ENCODE peak calls at places on chromosomes 5 and 9, in six cellular contexts. One of them, this sample, is unnamed.
A peak's percentile ranks its signal among the peaks of the same experiment; 100 is the strongest.

GRCh38 chr5:119032653-119033052 is 38.2 kb upstream of the DMXL1 start:
- DNase-seq in adrenal gland: no peak
- DNase-seq in stimulated activated CD4-positive, alpha-beta T cell treated with anti-CD3 and anti-CD28 coated beads, Interleukin-1b, Interleukin-23, amount 100 ng/mL, for 4 hours: no peak
- DNase-seq in activated CD8-positive, alpha-beta memory T cell treated with anti-CD3 and anti-CD28 coated beads for 4 hours: no peak
- DNase-seq in AG10803: no peak
- DNase-seq in bronchial epithelial cell: no peak
- DNase-seq in this sample: no peak

GRCh38 chr5:3320317-3320865 is 275.2 kb upstream of the IRX1 start:
- DNase-seq in adrenal gland: no peak
- DNase-seq in stimulated activated CD4-positive, alpha-beta T cell treated with anti-CD3 and anti-CD28 coated beads, Interleukin-1b, Interleukin-23, amount 100 ng/mL, for 4 hours: no peak
- DNase-seq in activated CD8-positive, alpha-beta memory T cell treated with anti-CD3 and anti-CD28 coated beads for 4 hours: no peak
- DNase-seq in AG10803: peak; percentile 16
- DNase-seq in bronchial epithelial cell: no peak
- DNase-seq in this sample: peak; percentile 84

GRCh38 chr9:27333241-27334052 is 36.5 kb upstream of the EQTN start:
- DNase-seq in adrenal gland: peak; percentile 72
- DNase-seq in stimulated activated CD4-positive, alpha-beta T cell treated with anti-CD3 and anti-CD28 coated beads, Interleukin-1b, Interleukin-23, amount 100 ng/mL, for 4 hours: peak; percentile 12
- DNase-seq in activated CD8-positive, alpha-beta memory T cell treated with anti-CD3 and anti-CD28 coated beads for 4 hours: no peak
- DNase-seq in AG10803: peak; percentile 83
- DNase-seq in bronchial epithelial cell: peak; percentile 72
- DNase-seq in this sample: peak; percentile 70

GRCh38 chr9:4902135-4902475 is 83.0 kb upstream of the JAK2 start:
- DNase-seq in adrenal gland: no peak
- DNase-seq in stimulated activated CD4-positive, alpha-beta T cell treated with anti-CD3 and anti-CD28 coated beads, Interleukin-1b, Interleukin-23, amount 100 ng/mL, for 4 hours: no peak
- DNase-seq in activated CD8-positive, alpha-beta memory T cell treated with anti-CD3 and anti-CD28 coated beads for 4 hours: no peak
- DNase-seq in AG10803: no peak
- DNase-seq in bronchial epithelial cell: no peak
- DNase-seq in this sample: no peak

GRCh38 chr5:42631241-42631640 is 125.4 kb upstream of the CCDC152 start:
- DNase-seq in adrenal gland: no peak
- DNase-seq in stimulated activated CD4-positive, alpha-beta T cell treated with anti-CD3 and anti-CD28 coated beads, Interleukin-1b, Interleukin-23, amount 100 ng/mL, for 4 hours: no peak
- DNase-seq in activated CD8-positive, alpha-beta memory T cell treated with anti-CD3 and anti-CD28 coated beads for 4 hours: no peak
- DNase-seq in AG10803: no peak
- DNase-seq in bronchial epithelial cell: no peak
- DNase-seq in this sample: no peak

GRCh38 chr5:127101533-127101932 is 28.2 kb upstream of the C5orf63 start:
- DNase-seq in adrenal gland: no peak
- DNase-seq in stimulated activated CD4-positive, alpha-beta T cell treated with anti-CD3 and anti-CD28 coated beads, Interleukin-1b, Interleukin-23, amount 100 ng/mL, for 4 hours: no peak
- DNase-seq in activated CD8-positive, alpha-beta memory T cell treated with anti-CD3 and anti-CD28 coated beads for 4 hours: no peak
- DNase-seq in AG10803: no peak
- DNase-seq in bronchial epithelial cell: peak; percentile 33
- DNase-seq in this sample: no peak

GRCh38 chr5:1235379-1235778 is 10.2 kb downstream of the SLC6A18 start:
- DNase-seq in adrenal gland: no peak
- DNase-seq in stimulated activated CD4-positive, alpha-beta T cell treated with anti-CD3 and anti-CD28 coated beads, Interleukin-1b, Interleukin-23, amount 100 ng/mL, for 4 hours: no peak
- DNase-seq in activated CD8-positive, alpha-beta memory T cell treated with anti-CD3 and anti-CD28 coated beads for 4 hours: no peak
- DNase-seq in AG10803: no peak
- DNase-seq in bronchial epithelial cell: no peak
- DNase-seq in this sample: no peak

GRCh38 chr5:9151671-9152427 is 394.0 kb downstream of the SEMA5A start:
- DNase-seq in adrenal gland: no peak
- DNase-seq in stimulated activated CD4-positive, alpha-beta T cell treated with anti-CD3 and anti-CD28 coated beads, Interleukin-1b, Interleukin-23, amount 100 ng/mL, for 4 hours: no peak
- DNase-seq in activated CD8-positive, alpha-beta memory T cell treated with anti-CD3 and anti-CD28 coated beads for 4 hours: no peak
- DNase-seq in AG10803: no peak
- DNase-seq in bronchial epithelial cell: no peak
- DNase-seq in this sample: no peak

GRCh38 chr9:6271508-6272228 is 56.1 kb downstream of the IL33 start:
- DNase-seq in adrenal gland: no peak
- DNase-seq in stimulated activated CD4-positive, alpha-beta T cell treated with anti-CD3 and anti-CD28 coated beads, Interleukin-1b, Interleukin-23, amount 100 ng/mL, for 4 hours: no peak
- DNase-seq in activated CD8-positive, alpha-beta memory T cell treated with anti-CD3 and anti-CD28 coated beads for 4 hours: no peak
- DNase-seq in AG10803: no peak
- DNase-seq in bronchial epithelial cell: no peak
- DNase-seq in this sample: no peak

GRCh38 chr5:97002983-97003382 is 67.1 kb downstream of the LNPEP start:
- DNase-seq in adrenal gland: no peak
- DNase-seq in stimulated activated CD4-positive, alpha-beta T cell treated with anti-CD3 and anti-CD28 coated beads, Interleukin-1b, Interleukin-23, amount 100 ng/mL, for 4 hours: no peak
- DNase-seq in activated CD8-positive, alpha-beta memory T cell treated with anti-CD3 and anti-CD28 coated beads for 4 hours: no peak
- DNase-seq in AG10803: no peak
- DNase-seq in bronchial epithelial cell: no peak
- DNase-seq in this sample: peak; percentile 20

GRCh38 chr9:841371-842209 is at the start of gene DMRT1:
- DNase-seq in adrenal gland: no peak
- DNase-seq in stimulated activated CD4-positive, alpha-beta T cell treated with anti-CD3 and anti-CD28 coated beads, Interleukin-1b, Interleukin-23, amount 100 ng/mL, for 4 hours: no peak
- DNase-seq in activated CD8-positive, alpha-beta memory T cell treated with anti-CD3 and anti-CD28 coated beads for 4 hours: no peak
- DNase-seq in AG10803: no peak
- DNase-seq in bronchial epithelial cell: no peak
- DNase-seq in this sample: no peak

GRCh38 chr9:127053057-127053821 is 69.2 kb downstream of the ANGPTL2 start:
- DNase-seq in adrenal gland: peak; percentile 12
- DNase-seq in stimulated activated CD4-positive, alpha-beta T cell treated with anti-CD3 and anti-CD28 coated beads, Interleukin-1b, Interleukin-23, amount 100 ng/mL, for 4 hours: no peak
- DNase-seq in activated CD8-positive, alpha-beta memory T cell treated with anti-CD3 and anti-CD28 coated beads for 4 hours: no peak
- DNase-seq in AG10803: no peak
- DNase-seq in bronchial epithelial cell: no peak
- DNase-seq in this sample: no peak

GRCh38 chr9:129567842-129568559 is 52.9 kb downstream of the C9orf50 start:
- DNase-seq in adrenal gland: peak; percentile 51
- DNase-seq in stimulated activated CD4-positive, alpha-beta T cell treated with anti-CD3 and anti-CD28 coated beads, Interleukin-1b, Interleukin-23, amount 100 ng/mL, for 4 hours: no peak
- DNase-seq in activated CD8-positive, alpha-beta memory T cell treated with anti-CD3 and anti-CD28 coated beads for 4 hours: no peak
- DNase-seq in AG10803: peak; percentile 75
- DNase-seq in bronchial epithelial cell: peak; percentile 39
- DNase-seq in this sample: peak; percentile 74

GRCh38 chr5:28707706-28708105 is 1669.3 kb upstream of the CDH9 start:
- DNase-seq in adrenal gland: no peak
- DNase-seq in stimulated activated CD4-positive, alpha-beta T cell treated with anti-CD3 and anti-CD28 coated beads, Interleukin-1b, Interleukin-23, amount 100 ng/mL, for 4 hours: no peak
- DNase-seq in activated CD8-positive, alpha-beta memory T cell treated with anti-CD3 and anti-CD28 coated beads for 4 hours: no peak
- DNase-seq in AG10803: no peak
- DNase-seq in bronchial epithelial cell: peak; percentile 10
- DNase-seq in this sample: no peak

GRCh38 chr5:123422433-123423277 is 548 bp downstream of the CEP120 start:
- DNase-seq in adrenal gland: peak; percentile 39
- DNase-seq in stimulated activated CD4-positive, alpha-beta T cell treated with anti-CD3 and anti-CD28 coated beads, Interleukin-1b, Interleukin-23, amount 100 ng/mL, for 4 hours: no peak
- DNase-seq in activated CD8-positive, alpha-beta memory T cell treated with anti-CD3 and anti-CD28 coated beads for 4 hours: peak; percentile 1
- DNase-seq in AG10803: peak; percentile 27
- DNase-seq in bronchial epithelial cell: peak; percentile 38
- DNase-seq in this sample: peak; percentile 70

GRCh38 chr5:71877511-71877910 is 158.4 kb downstream of the CARTPT start:
- DNase-seq in adrenal gland: no peak
- DNase-seq in stimulated activated CD4-positive, alpha-beta T cell treated with anti-CD3 and anti-CD28 coated beads, Interleukin-1b, Interleukin-23, amount 100 ng/mL, for 4 hours: no peak
- DNase-seq in activated CD8-positive, alpha-beta memory T cell treated with anti-CD3 and anti-CD28 coated beads for 4 hours: no peak
- DNase-seq in AG10803: no peak
- DNase-seq in bronchial epithelial cell: no peak
- DNase-seq in this sample: no peak

GRCh38 chr5:134103397-134103796 is 11.1 kb upstream of the TCF7 start:
- DNase-seq in adrenal gland: no peak
- DNase-seq in stimulated activated CD4-positive, alpha-beta T cell treated with anti-CD3 and anti-CD28 coated beads, Interleukin-1b, Interleukin-23, amount 100 ng/mL, for 4 hours: no peak
- DNase-seq in activated CD8-positive, alpha-beta memory T cell treated with anti-CD3 and anti-CD28 coated beads for 4 hours: no peak
- DNase-seq in AG10803: no peak
- DNase-seq in bronchial epithelial cell: no peak
- DNase-seq in this sample: no peak

GRCh38 chr5:133746834-133747233 is 134.5 kb upstream of the FSTL4 start:
- DNase-seq in adrenal gland: no peak
- DNase-seq in stimulated activated CD4-positive, alpha-beta T cell treated with anti-CD3 and anti-CD28 coated beads, Interleukin-1b, Interleukin-23, amount 100 ng/mL, for 4 hours: no peak
- DNase-seq in activated CD8-positive, alpha-beta memory T cell treated with anti-CD3 and anti-CD28 coated beads for 4 hours: no peak
- DNase-seq in AG10803: no peak
- DNase-seq in bronchial epithelial cell: no peak
- DNase-seq in this sample: peak; percentile 3

GRCh38 chr5:57761513-57761912 is 278.9 kb upstream of the ACTBL2 start:
- DNase-seq in adrenal gland: no peak
- DNase-seq in stimulated activated CD4-positive, alpha-beta T cell treated with anti-CD3 and anti-CD28 coated beads, Interleukin-1b, Interleukin-23, amount 100 ng/mL, for 4 hours: no peak
- DNase-seq in activated CD8-positive, alpha-beta memory T cell treated with anti-CD3 and anti-CD28 coated beads for 4 hours: no peak
- DNase-seq in AG10803: no peak
- DNase-seq in bronchial epithelial cell: no peak
- DNase-seq in this sample: no peak

GRCh38 chr5:108046955-108047670 is 334.8 kb downstream of the FBXL17 start:
- DNase-seq in adrenal gland: no peak
- DNase-seq in stimulated activated CD4-positive, alpha-beta T cell treated with anti-CD3 and anti-CD28 coated beads, Interleukin-1b, Interleukin-23, amount 100 ng/mL, for 4 hours: no peak
- DNase-seq in activated CD8-positive, alpha-beta memory T cell treated with anti-CD3 and anti-CD28 coated beads for 4 hours: no peak
- DNase-seq in AG10803: no peak
- DNase-seq in bronchial epithelial cell: no peak
- DNase-seq in this sample: no peak

GRCh38 chr9:22117511-22118388 is 108.6 kb upstream of the CDKN2B start:
- DNase-seq in adrenal gland: peak; percentile 5
- DNase-seq in stimulated activated CD4-positive, alpha-beta T cell treated with anti-CD3 and anti-CD28 coated beads, Interleukin-1b, Interleukin-23, amount 100 ng/mL, for 4 hours: no peak
- DNase-seq in activated CD8-positive, alpha-beta memory T cell treated with anti-CD3 and anti-CD28 coated beads for 4 hours: no peak
- DNase-seq in AG10803: peak; percentile 55
- DNase-seq in bronchial epithelial cell: peak; percentile 85
- DNase-seq in this sample: peak; percentile 82

GRCh38 chr5:135569755-135570452 is 8.9 kb downstream of the CXCL14 start:
- DNase-seq in adrenal gland: peak; percentile 35
- DNase-seq in stimulated activated CD4-positive, alpha-beta T cell treated with anti-CD3 and anti-CD28 coated beads, Interleukin-1b, Interleukin-23, amount 100 ng/mL, for 4 hours: no peak
- DNase-seq in activated CD8-positive, alpha-beta memory T cell treated with anti-CD3 and anti-CD28 coated beads for 4 hours: no peak
- DNase-seq in AG10803: peak; percentile 45
- DNase-seq in bronchial epithelial cell: peak; percentile 48
- DNase-seq in this sample: peak; percentile 68

GRCh38 chr5:117131048-117131679 is 556.5 kb upstream of the SEMA6A start:
- DNase-seq in adrenal gland: no peak
- DNase-seq in stimulated activated CD4-positive, alpha-beta T cell treated with anti-CD3 and anti-CD28 coated beads, Interleukin-1b, Interleukin-23, amount 100 ng/mL, for 4 hours: no peak
- DNase-seq in activated CD8-positive, alpha-beta memory T cell treated with anti-CD3 and anti-CD28 coated beads for 4 hours: no peak
- DNase-seq in AG10803: no peak
- DNase-seq in bronchial epithelial cell: peak; percentile 86
- DNase-seq in this sample: no peak

GRCh38 chr9:112870556-112870955 is 20.1 kb downstream of the SLC46A2 start:
- DNase-seq in adrenal gland: no peak
- DNase-seq in stimulated activated CD4-positive, alpha-beta T cell treated with anti-CD3 and anti-CD28 coated beads, Interleukin-1b, Interleukin-23, amount 100 ng/mL, for 4 hours: no peak
- DNase-seq in activated CD8-positive, alpha-beta memory T cell treated with anti-CD3 and anti-CD28 coated beads for 4 hours: no peak
- DNase-seq in AG10803: no peak
- DNase-seq in bronchial epithelial cell: no peak
- DNase-seq in this sample: no peak

GRCh38 chr5:157535042-157535865 is 40.3 kb downstream of the ADAM19 start:
- DNase-seq in adrenal gland: peak; percentile 93
- DNase-seq in stimulated activated CD4-positive, alpha-beta T cell treated with anti-CD3 and anti-CD28 coated beads, Interleukin-1b, Interleukin-23, amount 100 ng/mL, for 4 hours: no peak
- DNase-seq in activated CD8-positive, alpha-beta memory T cell treated with anti-CD3 and anti-CD28 coated beads for 4 hours: no peak
- DNase-seq in AG10803: no peak
- DNase-seq in bronchial epithelial cell: no peak
- DNase-seq in this sample: peak; percentile 14

GRCh38 chr5:643811-644271 is 31.7 kb downstream of the CEP72 start:
- DNase-seq in adrenal gland: no peak
- DNase-seq in stimulated activated CD4-positive, alpha-beta T cell treated with anti-CD3 and anti-CD28 coated beads, Interleukin-1b, Interleukin-23, amount 100 ng/mL, for 4 hours: no peak
- DNase-seq in activated CD8-positive, alpha-beta memory T cell treated with anti-CD3 and anti-CD28 coated beads for 4 hours: no peak
- DNase-seq in AG10803: no peak
- DNase-seq in bronchial epithelial cell: no peak
- DNase-seq in this sample: no peak

GRCh38 chr5:14675309-14675708 is 10.8 kb downstream of the OTULIN start:
- DNase-seq in adrenal gland: no peak
- DNase-seq in stimulated activated CD4-positive, alpha-beta T cell treated with anti-CD3 and anti-CD28 coated beads, Interleukin-1b, Interleukin-23, amount 100 ng/mL, for 4 hours: no peak
- DNase-seq in activated CD8-positive, alpha-beta memory T cell treated with anti-CD3 and anti-CD28 coated beads for 4 hours: no peak
- DNase-seq in AG10803: no peak
- DNase-seq in bronchial epithelial cell: peak; percentile 40
- DNase-seq in this sample: no peak

GRCh38 chr5:54905246-54905770 is 80.1 kb downstream of the ESM1 start:
- DNase-seq in adrenal gland: no peak
- DNase-seq in stimulated activated CD4-positive, alpha-beta T cell treated with anti-CD3 and anti-CD28 coated beads, Interleukin-1b, Interleukin-23, amount 100 ng/mL, for 4 hours: no peak
- DNase-seq in activated CD8-positive, alpha-beta memory T cell treated with anti-CD3 and anti-CD28 coated beads for 4 hours: no peak
- DNase-seq in AG10803: peak; percentile 25
- DNase-seq in bronchial epithelial cell: no peak
- DNase-seq in this sample: peak; percentile 61

GRCh38 chr5:78594946-78595921 is 53.3 kb downstream of the LHFPL2 start:
- DNase-seq in adrenal gland: peak; percentile 78
- DNase-seq in stimulated activated CD4-positive, alpha-beta T cell treated with anti-CD3 and anti-CD28 coated beads, Interleukin-1b, Interleukin-23, amount 100 ng/mL, for 4 hours: no peak
- DNase-seq in activated CD8-positive, alpha-beta memory T cell treated with anti-CD3 and anti-CD28 coated beads for 4 hours: no peak
- DNase-seq in AG10803: peak; percentile 97
- DNase-seq in bronchial epithelial cell: peak; percentile 97
- DNase-seq in this sample: peak; percentile 96

GRCh38 chr9:101711330-101711941 is 27.0 kb downstream of the GRIN3A start:
- DNase-seq in adrenal gland: no peak
- DNase-seq in stimulated activated CD4-positive, alpha-beta T cell treated with anti-CD3 and anti-CD28 coated beads, Interleukin-1b, Interleukin-23, amount 100 ng/mL, for 4 hours: no peak
- DNase-seq in activated CD8-positive, alpha-beta memory T cell treated with anti-CD3 and anti-CD28 coated beads for 4 hours: no peak
- DNase-seq in AG10803: peak; percentile 4
- DNase-seq in bronchial epithelial cell: no peak
- DNase-seq in this sample: peak; percentile 22

GRCh38 chr5:75536694-75537360 is 25.1 kb downstream of the POLK start:
- DNase-seq in adrenal gland: peak; percentile 21
- DNase-seq in stimulated activated CD4-positive, alpha-beta T cell treated with anti-CD3 and anti-CD28 coated beads, Interleukin-1b, Interleukin-23, amount 100 ng/mL, for 4 hours: no peak
- DNase-seq in activated CD8-positive, alpha-beta memory T cell treated with anti-CD3 and anti-CD28 coated beads for 4 hours: no peak
- DNase-seq in AG10803: peak; percentile 49
- DNase-seq in bronchial epithelial cell: no peak
- DNase-seq in this sample: no peak

GRCh38 chr5:102625446-102625845 is 126.6 kb upstream of the SLCO6A1 start:
- DNase-seq in adrenal gland: no peak
- DNase-seq in stimulated activated CD4-positive, alpha-beta T cell treated with anti-CD3 and anti-CD28 coated beads, Interleukin-1b, Interleukin-23, amount 100 ng/mL, for 4 hours: no peak
- DNase-seq in activated CD8-positive, alpha-beta memory T cell treated with anti-CD3 and anti-CD28 coated beads for 4 hours: no peak
- DNase-seq in AG10803: no peak
- DNase-seq in bronchial epithelial cell: no peak
- DNase-seq in this sample: no peak

GRCh38 chr9:107639426-107639825 is 149.9 kb upstream of the KLF4 start:
- DNase-seq in adrenal gland: no peak
- DNase-seq in stimulated activated CD4-positive, alpha-beta T cell treated with anti-CD3 and anti-CD28 coated beads, Interleukin-1b, Interleukin-23, amount 100 ng/mL, for 4 hours: no peak
- DNase-seq in activated CD8-positive, alpha-beta memory T cell treated with anti-CD3 and anti-CD28 coated beads for 4 hours: no peak
- DNase-seq in AG10803: no peak
- DNase-seq in bronchial epithelial cell: no peak
- DNase-seq in this sample: no peak

GRCh38 chr5:10663531-10664183 is 97.4 kb downstream of the DAP start:
- DNase-seq in adrenal gland: no peak
- DNase-seq in stimulated activated CD4-positive, alpha-beta T cell treated with anti-CD3 and anti-CD28 coated beads, Interleukin-1b, Interleukin-23, amount 100 ng/mL, for 4 hours: no peak
- DNase-seq in activated CD8-positive, alpha-beta memory T cell treated with anti-CD3 and anti-CD28 coated beads for 4 hours: no peak
- DNase-seq in AG10803: peak; percentile 53
- DNase-seq in bronchial epithelial cell: no peak
- DNase-seq in this sample: peak; percentile 53

GRCh38 chr5:168467755-168468280 is 18.5 kb upstream of the RARS1 start:
- DNase-seq in adrenal gland: no peak
- DNase-seq in stimulated activated CD4-positive, alpha-beta T cell treated with anti-CD3 and anti-CD28 coated beads, Interleukin-1b, Interleukin-23, amount 100 ng/mL, for 4 hours: no peak
- DNase-seq in activated CD8-positive, alpha-beta memory T cell treated with anti-CD3 and anti-CD28 coated beads for 4 hours: no peak
- DNase-seq in AG10803: no peak
- DNase-seq in bronchial epithelial cell: no peak
- DNase-seq in this sample: no peak

GRCh38 chr9:6584881-6585597 is 60.5 kb downstream of the GLDC start:
- DNase-seq in adrenal gland: no peak
- DNase-seq in stimulated activated CD4-positive, alpha-beta T cell treated with anti-CD3 and anti-CD28 coated beads, Interleukin-1b, Interleukin-23, amount 100 ng/mL, for 4 hours: no peak
- DNase-seq in activated CD8-positive, alpha-beta memory T cell treated with anti-CD3 and anti-CD28 coated beads for 4 hours: no peak
- DNase-seq in AG10803: peak; percentile 44
- DNase-seq in bronchial epithelial cell: peak; percentile 53
- DNase-seq in this sample: peak; percentile 46

GRCh38 chr5:180296778-180297177 is 4.9 kb upstream of the MAPK9 start:
- DNase-seq in adrenal gland: no peak
- DNase-seq in stimulated activated CD4-positive, alpha-beta T cell treated with anti-CD3 and anti-CD28 coated beads, Interleukin-1b, Interleukin-23, amount 100 ng/mL, for 4 hours: no peak
- DNase-seq in activated CD8-positive, alpha-beta memory T cell treated with anti-CD3 and anti-CD28 coated beads for 4 hours: no peak
- DNase-seq in AG10803: peak; percentile 18
- DNase-seq in bronchial epithelial cell: no peak
- DNase-seq in this sample: peak; percentile 35

GRCh38 chr5:145495741-145496140 is 339.4 kb downstream of the PRELID2 start:
- DNase-seq in adrenal gland: peak; percentile 46
- DNase-seq in stimulated activated CD4-positive, alpha-beta T cell treated with anti-CD3 and anti-CD28 coated beads, Interleukin-1b, Interleukin-23, amount 100 ng/mL, for 4 hours: no peak
- DNase-seq in activated CD8-positive, alpha-beta memory T cell treated with anti-CD3 and anti-CD28 coated beads for 4 hours: no peak
- DNase-seq in AG10803: peak; percentile 76
- DNase-seq in bronchial epithelial cell: peak; percentile 89
- DNase-seq in this sample: peak; percentile 92